ENCODE peak calls at places on chromosome 19, in four cellular contexts. D, I, V and B are unnamed samples.

GRCh38 chr19:55601127-55601526 is 1.0 kb downstream of the ZNF524 start:
- DNase-seq in D (no peak), V (no peak), I (no peak), B (no peak)

GRCh38 chr19:17327654-17328516 is 6.8 kb downstream of the ANO8 start:
- DNase-seq in D (peak), V (peak), I (peak), B (peak)

GRCh38 chr19:7450243-7451223 is 38.3 kb downstream of the PEX11G start:
- DNase-seq in D (no peak), I (no peak), V (peak), B (no peak)

GRCh38 chr19:41994521-41994971 is 516 bp upstream of the ATP1A3 start:
- DNase-seq in D (no peak), I (no peak), V (no peak), B (peak)

GRCh38 chr19:36528921-36529518 is 949 bp upstream of the ZNF260 start:
- DNase-seq in V (peak), D (peak), I (peak), B (peak)

GRCh38 chr19:18044825-18045304 is 36.9 kb downstream of the ARRDC2 start:
- DNase-seq in V (no peak), D (peak), I (peak), B (no peak)

GRCh38 chr19:50703915-50704548 is 15.6 kb downstream of the SHANK1 start:
- DNase-seq in V (peak), I (peak), D (no peak), B (no peak)

GRCh38 chr19:18662972-18663732 is 20.3 kb upstream of the CRTC1 start:
- DNase-seq in I (no peak), D (no peak), V (no peak), B (no peak)

GRCh38 chr19:58009666-58010301 is 7.2 kb upstream of the ZNF606 start:
- DNase-seq in D (peak), V (no peak), I (peak), B (no peak)

GRCh38 chr19:35609881-35610353 is 2.6 kb upstream of the HAUS5 start:
- DNase-seq in I (no peak), V (no peak), D (no peak), B (no peak)

GRCh38 chr19:58279042-58279924 is 528 bp downstream of the ZNF8 start:
- DNase-seq in V (peak), D (peak), I (peak), B (peak)

GRCh38 chr19:7349961-7350711 is 1.4 kb downstream of the ARHGEF18 start:
- DNase-seq in D (no peak), I (no peak), V (no peak), B (no peak)

GRCh38 chr19:19471682-19472081 is 43.7 kb downstream of the TSSK6 start:
- DNase-seq in D (no peak), V (no peak), I (no peak), B (no peak)

GRCh38 chr19:15260939-15261338 is 28.7 kb upstream of the EPHX3 start:
- DNase-seq in I (no peak), D (peak), V (no peak), B (peak)

GRCh38 chr19:33226550-33227241 is 1.0 kb upstream of the SLC7A10 start:
- DNase-seq in D (peak), I (no peak), V (no peak), B (peak)

GRCh38 chr19:15439078-15439799 is 10.5 kb downstream of the WIZ start:
- DNase-seq in I (no peak), D (no peak), V (no peak), B (no peak)

GRCh38 chr19:9498183-9498902 is at the start of gene ZNF560:
- DNase-seq in I (peak), D (peak), V (no peak), B (peak)

GRCh38 chr19:28737021-28737525 is 475.9 kb downstream of the UQCRFS1 start:
- DNase-seq in I (no peak), V (peak), D (no peak), B (no peak)

GRCh38 chr19:8973501-8974091 is 36.6 kb downstream of the MUC16 start:
- DNase-seq in V (no peak), D (no peak), I (peak), B (no peak)

GRCh38 chr19:8017808-8018207 is 12.4 kb upstream of the ELAVL1 start:
- DNase-seq in I (peak), D (no peak), V (peak), B (no peak)

GRCh38 chr19:53883231-53883661 is 1.2 kb downstream of the PRKCG start:
- DNase-seq in V (no peak), I (peak), D (peak), B (no peak)

GRCh38 chr19:55179570-55180484 is at the start of gene SYT5:
- DNase-seq in V (no peak), I (peak), D (peak), B (peak)

GRCh38 chr19:17532557-17532956 is 21.1 kb downstream of the PGLS start:
- DNase-seq in D (no peak), V (no peak), I (no peak), B (no peak)

GRCh38 chr19:6378036-6378435 is 2.3 kb upstream of the PSPN start:
- DNase-seq in I (no peak), V (no peak), D (no peak), B (no peak)

GRCh38 chr19:5711713-5712161 is 8.2 kb downstream of the LONP1 start:
- DNase-seq in I (peak), V (no peak), D (no peak), B (no peak)

DNA sequence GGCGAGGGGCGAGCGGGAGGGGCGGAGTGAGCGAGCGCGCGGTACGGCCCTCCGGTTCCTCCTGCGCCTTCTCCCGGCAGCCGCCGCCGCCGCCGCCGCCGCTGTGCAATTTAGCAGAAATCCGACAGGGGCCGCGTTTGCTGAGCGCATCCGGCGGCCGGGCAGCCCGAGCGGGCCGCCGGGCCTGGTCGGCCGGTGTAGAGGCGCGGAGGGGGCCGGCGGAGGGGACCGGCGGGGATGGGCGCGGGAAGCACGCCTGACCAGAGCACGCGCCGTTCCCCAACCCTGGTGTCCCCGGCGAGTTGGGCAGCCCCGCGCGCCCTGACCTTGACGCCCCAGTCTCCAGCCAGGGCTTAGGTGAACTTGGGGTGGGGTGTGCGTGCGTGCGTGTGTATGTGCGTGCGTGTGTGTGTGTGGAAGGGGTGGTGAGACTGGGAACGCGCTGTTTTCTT is 144.5 kb upstream of the ZNF536 start:
- DNase-seq in I (peak), D (peak), V (peak), B (peak)
- TF ChIP-seq FOXJ3 in I (no peak), D (no peak), V (no peak), B (no peak)

GRCh38 chr19:46678110-46678732 is 17.2 kb upstream of the DACT3 start:
- DNase-seq in I (peak), D (peak), V (no peak), B (peak)
- TF ChIP-seq FOXJ3 in I (no peak), D (no peak), V (no peak), B (no peak)

GRCh38 chr19:48271531-48272151 is 1.8 kb downstream of the ZNF114 start:
- DNase-seq in V (peak), I (no peak), D (peak), B (peak)
- TF ChIP-seq FOXJ3 in V (no peak), I (no peak), D (no peak), B (no peak)

GRCh38 chr19:45478454-45479238 is 10.8 kb downstream of the FOSB start:
- DNase-seq in D (peak), V (peak), I (peak), B (peak)
- TF ChIP-seq FOXJ3 in D (no peak), V (no peak), I (no peak), B (no peak)

GRCh38 chr19:12970070-12970820 is 869 bp downstream of the DAND5 start:
- DNase-seq in D (no peak), V (no peak), I (no peak), B (peak)
- TF ChIP-seq FOXJ3 in D (no peak), V (no peak), I (no peak), B (no peak)

DNA sequence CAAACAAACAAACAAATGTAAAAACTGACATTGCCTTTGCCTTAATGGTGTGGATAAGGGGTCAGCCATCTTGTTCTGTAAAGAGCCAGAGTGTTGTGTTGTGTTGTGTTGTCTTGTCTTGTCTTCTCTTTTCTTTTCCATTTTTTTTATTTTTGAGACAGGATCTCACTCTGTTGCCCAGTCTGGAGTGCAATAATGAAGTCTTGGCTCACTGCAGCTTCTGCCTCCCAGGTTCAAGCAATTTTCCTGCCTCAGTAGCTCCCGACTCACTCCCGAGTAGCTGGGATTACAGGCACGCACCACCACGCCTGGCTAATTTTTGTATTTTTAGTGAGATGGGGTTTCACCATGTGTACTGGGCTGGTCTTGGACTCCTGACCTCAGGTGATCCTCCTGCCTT is 27.8 kb downstream of the TIMM13 start:
- DNase-seq in I (no peak), D (no peak), V (no peak), B (no peak)
- TF ChIP-seq FOXJ3 in I (no peak), D (no peak), V (no peak), B (no peak)

GRCh38 chr19:13459351-13459750 is 46.9 kb downstream of the CACNA1A start:
- DNase-seq in D (no peak), V (no peak), I (no peak), B (no peak)
- TF ChIP-seq FOXJ3 in D (no peak), V (no peak), I (no peak), B (no peak)

GRCh38 chr19:45789035-45789786 is 3.4 kb downstream of the DMWD start:
- DNase-seq in I (no peak), D (no peak), V (no peak), B (no peak)

GRCh38 chr19:45792482-45793177 is at the start of gene DMWD:
- DNase-seq in I (peak), D (peak), V (peak), B (peak)

GRCh38 chr19:45791744-45792481 is 732 bp downstream of the DMWD start:
- DNase-seq in V (no peak), D (no peak), I (no peak), B (no peak)

GRCh38 chr19:45793178-45793564 is 526 bp upstream of the DMWD start:
- DNase-seq in V (no peak), I (no peak), D (no peak), B (no peak)

GRCh38 chr19:45790942-45791341 is 1.7 kb downstream of the DMWD start:
- DNase-seq in V (no peak), I (no peak), D (no peak), B (no peak)
- TF ChIP-seq FOXJ3 in V (no peak), I (no peak), D (no peak), B (no peak)

GRCh38 chr19:4059493-4059880 is 7.2 kb downstream of the ZBTB7A start:
- DNase-seq in D (no peak), I (peak), V (no peak), B (no peak)

GRCh38 chr19:4060621-4061177 is 6.0 kb downstream of the ZBTB7A start:
- DNase-seq in V (no peak), I (no peak), D (no peak), B (no peak)

GRCh38 chr19:4058696-4059492 is 7.8 kb downstream of the ZBTB7A start:
- DNase-seq in I (peak), V (no peak), D (no peak), B (no peak)

GRCh38 chr19:4061178-4061682 is 5.5 kb downstream of the ZBTB7A start:
- DNase-seq in V (peak), D (no peak), I (peak), B (no peak)

GRCh38 chr19:4059931-4060620 is 6.6 kb downstream of the ZBTB7A start:
- DNase-seq in D (no peak), I (peak), V (no peak), B (no peak)
- TF ChIP-seq FOXJ3 in D (no peak), I (no peak), V (no peak), B (no peak)

GRCh38 chr19:613732-614567 is 19.4 kb downstream of the POLRMT start:
- DNase-seq in D (no peak), I (no peak), V (no peak), B (peak)

GRCh38 chr19:611506-611869 is 21.8 kb downstream of the HCN2 start:
- DNase-seq in D (no peak), I (no peak), V (no peak), B (no peak)

GRCh38 chr19:615619-616018 is 17.7 kb downstream of the POLRMT start:
- DNase-seq in I (no peak), V (no peak), D (no peak), B (no peak)

GRCh38 chr19:610801-611505 is 21.3 kb downstream of the HCN2 start:
- DNase-seq in I (peak), D (no peak), V (no peak), B (peak)

DNA sequence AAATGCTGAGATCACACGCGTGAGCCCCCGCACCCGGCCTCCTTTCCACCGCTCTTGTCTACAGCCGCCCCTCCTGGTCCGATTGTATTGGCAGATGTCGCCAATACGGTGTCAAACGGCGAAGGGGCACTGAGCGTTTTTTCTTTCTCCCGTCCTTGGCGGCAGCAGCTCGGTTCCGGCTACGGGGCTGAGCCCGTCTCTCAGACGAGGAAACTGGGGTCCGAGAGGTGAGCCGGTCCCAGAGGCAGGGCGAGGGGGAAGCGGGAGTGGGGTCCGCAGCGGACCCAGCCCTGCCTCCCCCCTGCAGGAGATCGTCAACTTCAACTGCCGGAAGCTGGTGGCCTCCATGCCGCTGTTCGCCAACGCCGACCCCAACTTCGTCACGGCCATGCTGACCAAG is 20.4 kb downstream of the POLRMT start:
- DNase-seq in D (no peak), V (no peak), I (no peak), B (no peak)
- TF ChIP-seq FOXJ3 in D (no peak), V (no peak), I (no peak), B (no peak)